ENCODE peak calls at places on chromosomes 2 and 18, in five cellular contexts. Q is HEK293T, E is NT2/D1, V is GM12878, S is HepG2. N is an unnamed sample.

GRCh38 chr18:49788327-49788908 is 24.9 kb downstream of the ACAA2 start:
- DNase-seq in Q (no peak), E (no peak), V (peak), S (no peak), N (no peak)

GRCh38 chr2:23900927-23901322 is 26.0 kb downstream of the ATAD2B start:
- DNase-seq in Q (no peak), E (no peak), V (no peak), S (peak), N (no peak)

GRCh38 chr2:105256431-105257047 is 15.0 kb downstream of the GPR45 start:
- DNase-seq in Q (no peak), E (no peak), V (no peak), S (no peak), N (no peak)

GRCh38 chr2:49035477-49035876 is 118.8 kb downstream of the FSHR start:
- DNase-seq in Q (no peak), E (no peak), V (no peak), S (no peak), N (no peak)

GRCh38 chr2:58871469-58872142 is 630.5 kb upstream of the FANCL start:
- DNase-seq in Q (peak), E (no peak), V (no peak), S (no peak), N (no peak)

GRCh38 chr2:205766765-205767359 is 84.6 kb downstream of the NRP2 start:
- DNase-seq in Q (peak), E (peak), V (no peak), S (peak), N (peak)

GRCh38 chr2:40487592-40487991 is 35.7 kb upstream of the SLC8A1 start:
- DNase-seq in Q (no peak), E (no peak), V (no peak), S (no peak), N (no peak)

GRCh38 chr2:186460465-186460864 is 25.6 kb upstream of the ZC3H15 start:
- DNase-seq in Q (no peak), E (peak), V (no peak), S (peak), N (no peak)

GRCh38 chr2:103809946-103810345 is 1044.0 kb upstream of the POU3F3 start:
- DNase-seq in Q (no peak), E (peak), V (no peak), S (no peak), N (no peak)

GRCh38 chr2:101688266-101688665 is 9.2 kb upstream of the MAP4K4 start:
- DNase-seq in Q (no peak), E (no peak), V (no peak), S (no peak), N (no peak)

GRCh38 chr18:13616041-13616440 is 110.3 kb downstream of the FAM210A start:
- DNase-seq in Q (no peak), E (no peak), V (no peak), S (no peak), N (no peak)

GRCh38 chr2:241235396-241235795 is 46.9 kb downstream of the ANO7 start:
- DNase-seq in Q (no peak), E (no peak), V (no peak), S (no peak), N (no peak)

GRCh38 chr2:118729760-118730159 is 117.7 kb downstream of the EN1 start:
- DNase-seq in Q (no peak), E (no peak), V (no peak), S (no peak), N (no peak)

GRCh38 chr2:237128026-237128703 is 42.5 kb downstream of the COPS8 start:
- DNase-seq in Q (peak), E (peak), V (no peak), S (peak), N (peak)

GRCh38 chr2:230902180-230902899 is 22.7 kb downstream of the GPR55 start:
- DNase-seq in Q (peak), E (peak), V (no peak), S (peak), N (peak)

GRCh38 chr2:15711126-15711860 is 119.6 kb downstream of the DDX1 start:
- DNase-seq in Q (no peak), E (no peak), V (no peak), S (no peak), N (no peak)

GRCh38 chr18:12883003-12883683 is 894 bp downstream of the PTPN2 start:
- DNase-seq in Q (peak), E (no peak), V (no peak), S (no peak), N (no peak)

GRCh38 chr2:183935005-183935404 is 663.3 kb upstream of the ZNF804A start:
- DNase-seq in Q (no peak), E (no peak), V (no peak), S (no peak), N (no peak)

GRCh38 chr2:160110674-160111239 is 48.3 kb upstream of the PLA2R1 start:
- DNase-seq in Q (no peak), E (no peak), V (no peak), S (no peak), N (no peak)

GRCh38 chr2:160109243-160109642 is 46.8 kb upstream of the PLA2R1 start:
- DNase-seq in Q (no peak), E (no peak), V (no peak), S (no peak), N (no peak)

GRCh38 chr2:160111951-160112798 is 49.8 kb upstream of the PLA2R1 start:
- DNase-seq in Q (no peak), E (no peak), V (peak), S (no peak), N (no peak)

GRCh38 chr2:160108231-160108630 is 45.8 kb upstream of the PLA2R1 start:
- DNase-seq in Q (no peak), E (no peak), V (no peak), S (no peak), N (no peak)

GRCh38 chr2:160109939-160110673 is 47.7 kb upstream of the PLA2R1 start:
- DNase-seq in Q (peak), E (peak), V (no peak), S (peak), N (no peak)
- TF ChIP-seq SUZ12 in Q (no peak), E (no peak), V (no peak), S (no peak), N (no peak)

DNA sequence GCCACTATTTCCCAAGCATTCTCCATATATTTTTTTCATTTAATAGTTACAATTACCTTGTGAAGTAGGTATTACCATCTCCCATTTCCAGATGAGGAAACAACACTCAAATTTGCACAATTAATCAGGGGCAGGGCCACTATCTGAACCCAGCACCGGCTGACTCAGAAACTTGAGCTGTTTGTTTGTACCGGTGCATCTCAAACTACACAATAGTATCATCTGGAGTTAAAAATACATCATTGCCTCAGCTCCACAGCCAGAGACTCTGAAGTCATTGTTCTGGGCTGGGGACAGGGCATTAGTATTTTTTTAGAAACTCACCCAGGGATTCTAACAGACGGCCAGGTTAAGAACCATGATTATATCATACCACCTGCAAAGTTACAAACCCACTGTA is 55.9 kb downstream of the CDCA7 start:
- DNase-seq in Q (no peak), E (no peak), V (no peak), S (no peak), N (no peak)
- TF ChIP-seq SUZ12 in Q (no peak), E (no peak), V (no peak), S (no peak), N (no peak)

DNA sequence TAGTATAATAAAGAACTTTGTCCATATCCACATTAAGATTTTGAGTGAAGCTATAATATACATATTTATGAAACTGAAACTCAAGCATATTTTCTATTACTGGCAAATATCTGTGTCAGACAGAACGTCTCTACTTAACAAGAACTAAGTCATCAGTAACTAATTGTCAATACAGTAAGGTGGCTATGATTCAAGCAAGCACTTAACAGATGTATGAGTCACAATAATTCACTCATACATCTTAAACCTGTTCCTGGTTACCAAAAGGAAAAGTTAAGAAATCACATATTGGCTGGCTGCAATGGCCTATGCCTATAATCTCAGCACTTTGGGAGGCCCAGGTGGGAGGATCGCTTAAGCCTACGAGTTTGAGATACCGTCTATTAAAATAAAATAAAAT is 96.0 kb downstream of the SOS1 start:
- DNase-seq in Q (no peak), E (no peak), V (no peak), S (no peak), N (no peak)
- TF ChIP-seq SUZ12 in Q (no peak), E (no peak), V (no peak), S (no peak), N (no peak)

DNA sequence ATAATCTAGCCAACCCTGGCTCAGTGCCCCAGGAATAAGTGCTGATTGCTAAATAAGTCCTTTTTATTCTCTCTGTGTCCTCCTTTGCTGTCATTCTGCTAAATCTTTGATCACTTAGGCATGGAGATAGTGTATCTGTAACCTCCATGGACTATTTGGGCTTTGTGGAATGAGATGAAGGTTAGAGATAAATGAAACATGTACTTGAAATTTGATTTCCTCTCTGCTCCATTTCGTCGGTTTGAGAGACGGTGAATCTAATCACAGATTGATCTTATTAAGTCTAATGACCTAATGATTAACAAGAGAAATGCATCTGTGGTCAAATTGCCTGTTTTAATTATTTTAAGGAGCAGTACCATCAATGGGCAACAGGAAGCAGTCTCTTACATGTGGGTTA is 159.2 kb downstream of the RIT2 start:
- DNase-seq in Q (no peak), E (no peak), V (no peak), S (no peak), N (no peak)
- TF ChIP-seq SUZ12 in Q (no peak), E (no peak), V (no peak), S (no peak), N (no peak)

GRCh38 chr18:61833387-61833786 is 59.4 kb downstream of the RNF152 start:
- DNase-seq in Q (no peak), E (no peak), V (peak), S (no peak), N (no peak)
- TF ChIP-seq SUZ12 in Q (no peak), E (no peak), V (no peak), S (no peak), N (no peak)

DNA sequence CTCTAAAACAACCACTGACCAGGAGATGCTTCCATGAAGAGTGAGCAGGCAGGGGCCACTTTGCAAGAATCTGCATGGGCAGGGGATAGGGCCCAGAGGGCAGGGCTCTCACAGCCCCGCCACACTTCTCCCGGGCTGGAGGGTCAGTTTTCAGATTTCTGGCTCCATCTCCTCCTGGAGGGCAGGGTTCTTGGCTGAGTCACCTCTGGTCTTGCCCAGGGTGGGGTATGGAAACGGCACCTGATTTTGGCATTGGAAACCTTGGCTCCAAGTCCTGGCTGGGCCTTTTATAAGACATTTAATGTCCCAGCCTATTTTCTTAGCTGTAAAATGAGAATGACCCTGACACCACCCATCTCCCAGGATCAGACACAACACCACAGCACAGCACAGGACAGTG is 27.6 kb upstream of the ASPRV1 start:
- DNase-seq in Q (no peak), E (no peak), V (no peak), S (no peak), N (no peak)
- TF ChIP-seq SUZ12 in Q (no peak), E (no peak), V (no peak), S (no peak), N (no peak)

GRCh38 chr2:38627400-38627799 is 24.7 kb upstream of the HNRNPLL start:
- DNase-seq in Q (no peak), E (no peak), V (no peak), S (peak), N (no peak)

GRCh38 chr2:38632018-38632417 is 29.3 kb upstream of the HNRNPLL start:
- DNase-seq in Q (no peak), E (no peak), V (no peak), S (no peak), N (no peak)

GRCh38 chr2:38632980-38633379 is 30.3 kb upstream of the HNRNPLL start:
- DNase-seq in Q (no peak), E (no peak), V (no peak), S (no peak), N (no peak)

GRCh38 chr2:38626326-38627031 is 23.8 kb upstream of the HNRNPLL start:
- DNase-seq in Q (no peak), E (no peak), V (no peak), S (no peak), N (no peak)

GRCh38 chr2:38629684-38630083 is 27.0 kb upstream of the HNRNPLL start:
- DNase-seq in Q (no peak), E (no peak), V (no peak), S (no peak), N (no peak)
- TF ChIP-seq SUZ12 in Q (no peak), E (no peak), V (no peak), S (no peak), N (no peak)

GRCh38 chr2:68463287-68463877 is 3.7 kb downstream of the FBXO48 start:
- DNase-seq in Q (peak), E (peak), V (no peak), S (peak), N (no peak)
- TF ChIP-seq SUZ12 in Q (no peak), E (no peak), V (no peak), S (no peak), N (no peak)

GRCh38 chr2:109032229-109032800 is 43.3 kb upstream of the EDAR start:
- DNase-seq in Q (no peak), E (no peak), V (no peak), S (no peak), N (no peak)
- TF ChIP-seq SUZ12 in Q (no peak), E (no peak), V (no peak), S (no peak), N (no peak)

DNA sequence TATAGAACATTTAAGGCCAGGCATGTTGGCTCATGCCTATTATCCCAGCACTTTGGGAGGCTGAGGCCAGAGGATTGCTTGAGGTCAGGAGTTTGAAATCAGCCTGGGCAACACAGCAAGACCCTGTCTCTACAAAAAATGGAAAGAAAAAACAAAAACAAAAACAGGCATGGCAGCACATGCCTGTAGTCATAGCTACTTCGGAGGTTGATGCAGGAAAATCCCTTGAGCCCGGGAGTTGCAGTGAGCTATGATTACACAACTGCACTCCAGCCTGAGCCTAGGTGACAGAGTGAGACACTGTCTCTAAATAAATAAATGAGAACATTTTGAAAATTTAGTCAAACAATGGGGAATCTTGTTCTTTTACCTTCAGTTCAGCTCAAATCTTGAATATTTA is 12.1 kb upstream of the YES1 start:
- DNase-seq in Q (no peak), E (no peak), V (no peak), S (peak), N (no peak)
- TF ChIP-seq SUZ12 in Q (no peak), E (no peak), V (no peak), S (no peak), N (no peak)